ENCODE peak calls at places on chromosomes 13 and 19, in four cellular contexts. R, J, U and A are unnamed samples. For H3K27me3 and H3K4me1, the result is how much of the 10 kb centered on the place peaks cover.

GRCh38 chr13:109874921-109875454 is 88.6 kb upstream of the IRS2 start:
- DNase-seq in R (no peak), J (no peak), U (peak), A (no peak)

GRCh38 chr19:48308695-48309586 is 16.4 kb upstream of the EMP3 start:
- DNase-seq in R (no peak), J (no peak), U (no peak), A (no peak)

GRCh38 chr13:99724633-99725517 is 223.6 kb downstream of the TM9SF2 start:
- DNase-seq in R (no peak), J (no peak), U (no peak), A (no peak)

GRCh38 chr19:21839966-21840365 is 4.0 kb upstream of the ZNF43 start:
- DNase-seq in R (no peak), J (no peak), U (no peak), A (no peak)

GRCh38 chr13:39363393-39363792 is 239.6 kb downstream of the LHFPL6 start:
- DNase-seq in R (no peak), J (no peak), U (no peak), A (no peak)

GRCh38 chr19:4197625-4198466 is 15.4 kb downstream of the ANKRD24 start:
- DNase-seq in R (no peak), J (no peak), U (peak), A (no peak)

GRCh38 chr13:30158774-30159445 is 148.4 kb downstream of the KATNAL1 start:
- DNase-seq in R (no peak), J (no peak), U (peak), A (peak)

GRCh38 chr13:67147257-67148218 is 82.6 kb downstream of the PCDH9 start:
- DNase-seq in R (no peak), J (no peak), U (peak), A (no peak)

GRCh38 chr19:13839193-13839937 is 37.6 kb upstream of the NANOS3 start:
- DNase-seq in R (peak), J (peak), U (peak), A (peak)

GRCh38 chr13:35260316-35260715 is 216.2 kb downstream of the MAB21L1 start:
- DNase-seq in R (no peak), J (no peak), U (no peak), A (no peak)

GRCh38 chr13:34224877-34225276 is 406.9 kb downstream of the RFC3 start:
- DNase-seq in R (no peak), J (peak), U (no peak), A (no peak)

GRCh38 chr19:35738887-35739229 is 3.4 kb downstream of the IGFLR1 start:
- DNase-seq in R (no peak), J (no peak), U (no peak), A (no peak)

GRCh38 chr19:28422046-28422445 is 790.9 kb downstream of the UQCRFS1 start:
- DNase-seq in R (no peak), J (no peak), U (no peak), A (no peak)

GRCh38 chr13:108176685-108177274 is 38.6 kb downstream of the LIG4 start:
- DNase-seq in R (peak), J (no peak), U (peak), A (no peak)

GRCh38 chr13:20219585-20219984 is 12.5 kb downstream of the GJB6 start:
- DNase-seq in R (no peak), J (no peak), U (no peak), A (no peak)
- H3K27me3 ChIP-seq in R (under half), J (under half), U (half or more), A (under half)

DNA sequence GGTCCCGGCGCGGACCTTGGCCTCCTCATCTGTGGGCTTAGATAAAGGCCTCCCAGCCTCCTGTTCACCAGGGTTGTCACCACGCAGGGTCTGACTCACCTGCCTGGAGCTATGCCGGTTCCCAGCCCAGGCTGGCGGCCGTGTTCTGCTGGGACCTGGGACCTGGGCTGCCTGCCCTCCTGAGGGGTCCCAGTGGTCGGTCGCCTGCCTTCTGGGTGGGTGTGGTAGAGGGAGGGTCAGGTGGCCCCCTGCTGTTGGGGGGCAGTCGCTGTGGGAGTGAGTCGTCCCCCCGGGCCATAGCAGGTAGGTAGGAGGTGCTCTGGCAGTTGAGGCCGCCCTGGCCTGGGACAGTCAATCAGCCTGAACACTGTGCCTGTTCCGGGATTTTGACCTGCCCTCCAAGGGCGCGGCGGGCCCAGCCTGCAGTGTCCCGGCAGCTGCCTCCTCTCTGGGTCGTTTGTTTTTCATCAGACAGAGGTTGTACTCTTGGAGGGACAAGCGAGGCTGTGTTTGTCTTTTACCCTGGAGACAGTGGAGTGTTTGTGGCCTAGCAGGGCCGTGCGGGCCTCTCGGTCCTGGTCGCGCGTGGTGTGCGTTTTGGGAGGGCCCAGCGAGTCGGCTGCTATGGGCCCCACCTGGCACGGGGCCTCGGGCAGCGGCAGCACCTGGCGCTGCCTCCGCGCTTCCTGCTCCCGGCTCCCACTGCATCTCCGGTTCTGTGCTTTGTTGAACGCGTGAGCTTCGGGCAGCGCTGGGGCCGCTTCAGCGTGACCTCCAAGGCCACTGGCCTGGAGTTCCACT is 2.6 kb downstream of the ADAT3 start:
- DNase-seq in R (no peak), J (peak), U (peak), A (no peak)
- H3K27ac ChIP-seq in R (peak), J (no peak), U (no peak), A (no peak)

GRCh38 chr19:15279326-15279904 is 47.2 kb upstream of the EPHX3 start:
- DNase-seq in R (no peak), J (no peak), U (no peak), A (no peak)

GRCh38 chr19:15269806-15270205 is 37.6 kb upstream of the EPHX3 start:
- DNase-seq in R (no peak), J (no peak), U (no peak), A (no peak)

GRCh38 chr19:15276620-15277019 is 44.4 kb upstream of the EPHX3 start:
- DNase-seq in R (no peak), J (no peak), U (no peak), A (no peak)

GRCh38 chr19:15268928-15269253 is 36.6 kb upstream of the EPHX3 start:
- DNase-seq in R (no peak), J (no peak), U (no peak), A (no peak)

GRCh38 chr19:15274477-15274876 is 42.2 kb upstream of the EPHX3 start:
- DNase-seq in R (no peak), J (no peak), U (no peak), A (no peak)
- H3K4me1 ChIP-seq in R (under half), J (under half), U (under half), A (under half)

DNA sequence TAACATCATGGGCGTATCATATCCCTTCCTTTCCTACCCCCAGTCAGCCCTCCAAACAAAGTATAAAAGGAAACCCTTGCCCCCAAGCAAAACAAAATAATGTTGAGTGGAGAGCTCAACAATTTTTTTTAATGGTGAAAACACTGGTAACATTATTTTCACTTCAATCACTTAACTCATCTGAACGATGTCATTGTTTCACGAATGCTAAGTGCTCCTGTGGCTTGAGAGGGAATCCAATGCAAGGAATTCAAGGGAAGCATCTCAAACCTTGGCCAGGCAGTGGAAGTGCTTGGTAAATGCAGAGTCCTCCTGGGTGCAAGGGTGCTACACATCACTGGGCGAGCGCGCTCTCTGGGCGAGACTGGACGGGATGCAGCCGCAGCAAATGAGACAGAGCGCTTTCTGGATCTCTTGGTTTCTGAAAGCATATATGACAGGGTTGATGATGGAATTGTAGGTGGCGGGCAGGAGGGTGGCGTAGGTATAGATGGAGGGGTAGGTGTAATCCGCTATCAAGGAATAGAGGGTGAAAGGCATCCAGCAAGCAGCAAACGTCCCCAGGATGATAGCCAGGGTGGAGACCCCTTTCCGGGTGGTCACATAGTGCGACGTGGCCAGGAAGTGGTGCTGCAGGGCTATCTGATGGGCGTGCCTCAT is 2.0 kb downstream of the GPR12 start:
- DNase-seq in R (no peak), J (no peak), U (no peak), A (no peak)
- H3K27me3 ChIP-seq in R (under half), J (half or more), U (half or more), A (under half)

GRCh38 chr19:19276386-19276785 is 3.3 kb upstream of the TM6SF2 start:
- DNase-seq in R (no peak), J (no peak), U (peak), A (no peak)
- H3K27ac ChIP-seq in R (no peak), J (no peak), U (no peak), A (no peak)

GRCh38 chr19:2166741-2167738 is 3.3 kb downstream of the DOT1L start:
- DNase-seq in R (peak), J (peak), U (peak), A (no peak)
- H3K4me1 ChIP-seq in R (half or more), J (under half), U (half or more), A (under half)

GRCh38 chr19:49443366-49444099 is 2.2 kb upstream of the SLC17A7 start:
- DNase-seq in R (peak), J (peak), U (peak), A (peak)

GRCh38 chr19:49442793-49443365 is 1.6 kb upstream of the SLC17A7 start:
- DNase-seq in R (peak), J (peak), U (peak), A (no peak)

GRCh38 chr19:49441960-49442350 is 628 bp upstream of the SLC17A7 start:
- DNase-seq in R (no peak), J (no peak), U (no peak), A (no peak)

GRCh38 chr19:49441210-49441959 is at the start of gene SLC17A7:
- DNase-seq in R (no peak), J (peak), U (peak), A (no peak)

GRCh38 chr19:49442354-49442753 is 1.0 kb upstream of the SLC17A7 start:
- DNase-seq in R (no peak), J (no peak), U (peak), A (no peak)
- H3K27me3 ChIP-seq in R (under half), J (half or more), U (under half), A (under half)

GRCh38 chr13:80040219-80040976 is 300.5 kb downstream of the SPRY2 start:
- DNase-seq in R (no peak), J (no peak), U (peak), A (no peak)

GRCh38 chr13:80039000-80039399 is 301.9 kb downstream of the SPRY2 start:
- DNase-seq in R (no peak), J (no peak), U (no peak), A (no peak)

GRCh38 chr13:80037505-80037888 is 303.4 kb downstream of the SPRY2 start:
- DNase-seq in R (no peak), J (no peak), U (peak), A (no peak)

GRCh38 chr13:80038371-80038770 is 302.6 kb downstream of the SPRY2 start:
- DNase-seq in R (no peak), J (no peak), U (no peak), A (no peak)

GRCh38 chr13:80040977-80041310 is 300.0 kb downstream of the SPRY2 start:
- DNase-seq in R (no peak), J (no peak), U (no peak), A (no peak)
- H3K27ac ChIP-seq in R (no peak), J (no peak), U (peak), A (no peak)

GRCh38 chr13:25310891-25311290 is 9.5 kb downstream of the NUP58 start:
- DNase-seq in R (no peak), J (no peak), U (no peak), A (no peak)
- H3K4me1 ChIP-seq in R (under half), J (under half), U (under half), A (under half)

DNA sequence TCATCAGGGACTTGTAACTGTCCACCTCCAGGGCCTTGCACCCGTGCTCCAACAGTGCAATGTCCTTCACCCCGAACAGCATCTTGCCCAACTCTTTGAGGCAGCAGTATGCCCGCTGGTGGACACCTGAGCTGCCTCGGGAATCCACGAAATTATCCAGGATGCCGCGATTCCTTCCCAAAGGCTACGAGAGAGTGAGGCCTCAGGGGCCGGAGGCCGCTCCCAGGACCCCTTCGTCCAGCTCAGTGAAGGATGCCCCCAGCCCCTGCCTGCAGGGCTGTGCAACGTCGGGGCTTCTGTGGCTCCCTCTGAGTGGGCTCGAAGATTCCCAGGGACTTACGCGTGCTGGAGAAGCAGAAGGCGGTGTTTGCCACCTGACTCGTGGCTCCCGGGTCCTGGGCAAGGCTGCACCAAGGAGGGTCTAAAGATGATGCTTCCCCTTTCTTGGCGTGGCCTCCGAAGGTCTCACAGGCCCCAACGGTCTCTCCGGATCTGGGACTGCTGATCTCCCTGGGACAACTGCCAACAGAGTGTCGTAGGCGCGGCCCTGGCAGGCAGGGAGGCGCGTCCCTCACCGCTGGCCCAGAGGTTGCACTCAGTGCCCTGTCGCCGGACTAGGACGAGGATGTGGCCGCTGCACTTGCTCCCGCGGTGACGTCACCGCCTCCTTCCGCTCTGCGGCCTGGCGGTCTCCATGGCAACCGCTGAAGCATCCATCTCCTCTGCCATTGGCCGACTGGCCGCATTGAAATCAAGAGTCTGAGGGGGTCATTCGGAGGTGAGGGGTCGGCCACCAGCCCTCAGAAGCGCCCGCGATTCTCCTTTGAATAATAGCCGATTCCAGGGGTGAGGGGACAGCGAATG is at the start of gene PNMA8C:
- DNase-seq in R (peak), J (peak), U (peak), A (no peak)
- H3K27me3 ChIP-seq in R (under half), J (half or more), U (under half), A (under half)